ENCODE peak calls at places on chromosomes 4 and X, in six cellular contexts. J is GM23248, F is HCT116, D is DND-41, N is fibroblast of lung, W is K562. U is an unnamed sample.
A peak's percentile ranks its signal among the peaks of the same experiment; 100 is the strongest.

GRCh38 chr4:11424000-11424399 is 4.7 kb downstream of the HS3ST1 start:
- DNase-seq in J (peak; percentile 6), F (no peak), D (peak; percentile 15), N (peak; percentile 25), W (peak; percentile 40), U (no peak)

GRCh38 chr4:915595-915994 is 16.5 kb downstream of the GAK start:
- DNase-seq in J (peak; percentile 55), F (no peak), D (peak; percentile 17), N (peak; percentile 22), W (no peak), U (no peak)

GRCh38 chr4:75089206-75089605 is 156.3 kb downstream of the PARM1 start:
- DNase-seq in J (no peak), F (no peak), D (no peak), N (no peak), W (no peak), U (no peak)

GRCh38 chr4:69096111-69096656 is at the start of gene UGT2B7:
- DNase-seq in J (no peak), F (no peak), D (no peak), N (no peak), W (no peak), U (no peak)

GRCh38 chr4:47835489-47835888 is 2.4 kb downstream of the CORIN start:
- DNase-seq in J (peak; percentile 20), F (no peak), D (no peak), N (no peak), W (no peak), U (no peak)

GRCh38 chr4:47930971-47931804 is 16.8 kb upstream of the NFXL1 start:
- DNase-seq in J (peak; percentile 55), F (no peak), D (no peak), N (peak; percentile 64), W (no peak), U (no peak)

GRCh38 chrX:154074199-154074598 is 23.3 kb downstream of the MECP2 start:
- DNase-seq in J (peak; percentile 71), F (no peak), D (no peak), N (peak; percentile 44), W (no peak), U (no peak)

GRCh38 chr4:155433636-155434360 is 57.0 kb upstream of the MAP9 start:
- DNase-seq in J (peak; percentile 57), F (no peak), D (no peak), N (peak; percentile 21), W (no peak), U (no peak)

GRCh38 chr4:187172340-187172761 is 448.7 kb upstream of the FAT1 start:
- DNase-seq in J (peak; percentile 92), F (no peak), D (no peak), N (peak; percentile 73), W (no peak), U (no peak)

GRCh38 chr4:169724251-169724650 is 33.5 kb downstream of the HPF1 start:
- DNase-seq in J (peak; percentile 80), F (no peak), D (no peak), N (peak; percentile 11), W (no peak), U (no peak)

GRCh38 chrX:101230636-101231035 is 11.1 kb downstream of the DRP2 start:
- DNase-seq in J (peak; percentile 68), F (no peak), D (no peak), N (peak; percentile 1), W (no peak), U (no peak)

GRCh38 chr4:110164856-110165255 is 33.6 kb downstream of the ELOVL6 start:
- DNase-seq in J (no peak), F (no peak), D (peak; percentile 44), N (no peak), W (no peak), U (no peak)

GRCh38 chrX:51215266-51215665 is 117.4 kb upstream of the NUDT10 start:
- DNase-seq in J (no peak), F (no peak), D (no peak), N (no peak), W (peak; percentile 0), U (no peak)

GRCh38 chr4:33975996-33976395 is 2268.3 kb downstream of the ARAP2 start:
- DNase-seq in J (peak; percentile 6), F (no peak), D (no peak), N (peak; percentile 67), W (no peak), U (no peak)

GRCh38 chr4:181528570-181529184 is 714.5 kb upstream of the TENM3 start:
- DNase-seq in J (peak; percentile 71), F (peak; percentile 54), D (peak; percentile 28), N (peak; percentile 80), W (peak; percentile 59), U (peak; percentile 20)

GRCh38 chr4:10480616-10481015 is 23.4 kb upstream of the ZNF518B start:
- DNase-seq in J (no peak), F (no peak), D (no peak), N (no peak), W (no peak), U (no peak)

GRCh38 chr4:85498068-85498733 is 23.3 kb downstream of the ARHGAP24 start:
- DNase-seq in J (peak; percentile 86), F (no peak), D (no peak), N (peak; percentile 77), W (no peak), U (no peak)

GRCh38 chrX:9396930-9397329 is 67.9 kb upstream of the TBL1X start:
- DNase-seq in J (peak; percentile 11), F (no peak), D (no peak), N (peak; percentile 38), W (no peak), U (no peak)

GRCh38 chr4:81470456-81471327 is 1.0 kb downstream of the RASGEF1B start:
- DNase-seq in J (peak; percentile 37), F (no peak), D (peak; percentile 23), N (no peak), W (no peak), U (no peak)

GRCh38 chr4:104591505-104591904 is 96.8 kb upstream of the CXXC4 start:
- DNase-seq in J (no peak), F (no peak), D (peak; percentile 47), N (peak; percentile 29), W (no peak), U (no peak)

GRCh38 chr4:101669138-101669831 is 121.2 kb upstream of the BANK1 start:
- DNase-seq in J (peak; percentile 31), F (no peak), D (no peak), N (no peak), W (no peak), U (no peak)

DNA sequence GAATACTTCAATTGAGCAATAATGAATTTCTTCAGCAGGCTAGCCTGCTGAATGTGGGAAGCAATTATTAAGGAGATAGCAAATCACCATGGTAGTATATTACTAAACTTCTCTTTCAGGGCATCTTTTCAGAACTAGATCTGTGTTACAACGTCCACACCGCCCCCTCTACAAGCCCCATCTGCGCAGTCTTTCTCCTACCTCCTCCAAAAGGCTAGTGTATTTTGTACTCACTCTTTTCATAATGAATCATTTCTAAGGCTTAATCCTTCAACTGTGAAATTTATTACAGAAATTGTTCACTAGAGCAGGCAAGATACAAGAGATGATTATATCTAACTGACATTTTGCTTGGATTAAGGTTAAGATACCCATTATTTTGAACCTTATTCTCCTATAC is 38.3 kb downstream of the GPRIN3 start:
- DNase-seq in J (no peak), F (no peak), D (no peak), N (no peak), W (no peak), U (no peak)
- H3K9ac ChIP-seq in J (no peak overlapping the region), F (no peak overlapping the region), D (no peak overlapping the region), N (no peak overlapping the region), W (no peak overlapping the region), U (no peak overlapping the region)

DNA sequence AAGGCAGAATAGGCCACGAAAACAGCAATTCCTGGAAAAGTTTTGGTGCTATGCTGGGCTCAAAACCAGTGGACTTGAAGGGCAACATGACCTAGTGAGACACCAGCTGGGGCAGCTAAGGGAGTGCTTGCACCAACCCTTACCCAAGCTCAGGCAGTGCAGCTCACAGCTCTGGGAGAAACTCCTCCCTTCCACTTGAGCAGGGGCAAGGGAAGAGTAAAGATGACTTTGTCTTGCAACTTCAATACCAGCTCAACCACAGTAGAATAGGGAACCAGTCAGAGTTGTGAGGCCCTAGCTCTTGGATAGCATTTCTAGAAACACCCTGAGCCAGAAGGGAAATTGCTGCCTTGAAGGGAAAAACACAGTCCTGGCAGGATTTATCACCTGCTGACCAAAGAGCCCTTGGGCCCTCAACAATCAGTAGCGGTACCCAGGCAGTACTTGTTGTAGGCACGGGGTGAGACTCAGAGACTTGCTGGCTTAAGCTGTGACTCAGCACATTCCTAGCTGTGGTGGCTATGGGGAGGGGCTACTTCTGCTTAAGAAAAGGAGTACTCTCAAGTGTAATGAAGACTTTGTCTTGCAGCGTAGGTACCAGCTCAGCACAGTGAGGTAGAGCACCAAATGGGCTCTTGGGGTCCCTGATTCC is 19.7 kb upstream of the ABCG2 start:
- DNase-seq in J (peak; percentile 57), F (peak; percentile 34), D (no peak), N (peak; percentile 71), W (peak; percentile 54), U (peak; percentile 69)
- H3K9ac ChIP-seq in J (no peak overlapping the region), F (no peak overlapping the region), D (no peak overlapping the region), N (no peak overlapping the region), W (no peak overlapping the region), U (no peak overlapping the region)

GRCh38 chr4:38694330-38694729 is 30.3 kb downstream of the KLF3 start:
- DNase-seq in J (no peak), F (no peak), D (no peak), N (no peak), W (no peak), U (no peak)

GRCh38 chr4:38699112-38699511 is 35.1 kb downstream of the KLF3 start:
- DNase-seq in J (no peak), F (no peak), D (no peak), N (no peak), W (no peak), U (no peak)

GRCh38 chr4:38693531-38693930 is 29.5 kb downstream of the KLF3 start:
- DNase-seq in J (no peak), F (no peak), D (no peak), N (no peak), W (no peak), U (no peak)

GRCh38 chr4:38696697-38697096 is 32.7 kb downstream of the KLF3 start:
- DNase-seq in J (peak; percentile 34), F (no peak), D (no peak), N (peak; percentile 54), W (no peak), U (no peak)

DNA sequence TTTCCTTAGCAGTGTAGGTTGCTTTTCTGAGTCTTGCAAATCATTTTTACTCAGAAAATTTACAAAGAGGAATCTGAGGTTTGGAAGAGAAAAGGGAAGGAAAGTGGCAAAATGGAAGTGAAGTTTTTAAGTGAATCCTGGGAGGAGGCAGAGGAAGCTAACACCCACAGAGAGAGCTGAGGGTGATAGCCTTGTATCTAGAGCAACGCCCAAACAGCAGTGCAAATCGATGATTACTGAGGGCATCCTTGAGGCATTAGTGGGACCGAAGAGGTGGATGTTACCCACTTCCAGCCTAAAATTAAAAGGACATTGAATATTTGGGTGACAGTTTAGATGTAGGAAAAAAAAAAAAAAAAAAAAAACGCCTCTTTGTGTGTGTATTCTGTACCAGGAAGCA is 31.8 kb downstream of the KLF3 start:
- DNase-seq in J (no peak), F (no peak), D (no peak), N (no peak), W (no peak), U (no peak)
- H3K9ac ChIP-seq in J (no peak overlapping the region), F (no peak overlapping the region), D (no peak overlapping the region), N (no peak overlapping the region), W (no peak overlapping the region), U (no peak overlapping the region)

DNA sequence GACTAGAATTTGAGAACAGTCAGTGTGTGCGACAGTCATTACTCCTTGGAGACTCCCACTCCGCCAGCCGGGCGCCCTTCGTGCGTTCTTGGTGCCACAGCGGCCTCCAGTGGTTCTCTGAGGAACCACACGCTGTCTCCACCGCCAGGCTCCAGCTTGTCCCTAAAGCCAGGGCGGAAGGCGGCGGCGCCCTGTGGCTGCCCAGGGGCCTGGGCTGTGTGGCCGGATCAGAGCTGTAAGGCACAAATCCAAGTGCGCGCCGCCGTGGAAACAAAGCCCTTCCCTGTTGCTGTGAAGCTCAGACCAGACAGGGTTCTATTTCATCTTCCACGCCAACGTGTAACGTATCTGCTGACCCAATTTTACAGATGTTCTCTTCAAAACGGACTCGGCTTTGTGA is 34.1 kb downstream of the IDS start:
- DNase-seq in J (peak; percentile 79), F (peak; percentile 22), D (peak; percentile 70), N (peak; percentile 52), W (peak; percentile 82), U (peak; percentile 12)
- H3K9ac ChIP-seq in J (peak overlapping the region; percentile 58), F (no peak overlapping the region), D (no peak overlapping the region), N (no peak overlapping the region), W (peak overlapping the region; percentile 12), U (no peak overlapping the region)

U was measured in SK-N-MC.